ENCODE peak calls at places on chromosome 3, in five cellular contexts. One of them, this sample, is unnamed. For H3K27me3 and H3K4me1, the result is how much of the 10 kb centered on the place peaks cover.

GRCh38 chr3:33577173-33577572 is 137.0 kb upstream of the UBP1 start:
- ATAC-seq in GM12878: no peak
- ATAC-seq in K562: no peak
- ATAC-seq in upper lobe of left lung: no peak
- ATAC-seq in HepG2: peak
- ATAC-seq in this sample: no peak

GRCh38 chr3:187318819-187319616 is 27.5 kb upstream of the MASP1 start:
- ATAC-seq in GM12878: peak
- ATAC-seq in K562: peak
- ATAC-seq in upper lobe of left lung: peak
- ATAC-seq in HepG2: peak
- ATAC-seq in this sample: peak

GRCh38 chr3:114408763-114409162 is 114.9 kb downstream of the TIGIT start:
- ATAC-seq in GM12878: no peak
- ATAC-seq in K562: no peak
- ATAC-seq in upper lobe of left lung: no peak
- ATAC-seq in HepG2: no peak
- ATAC-seq in this sample: no peak

GRCh38 chr3:59726279-59726678 is 676.5 kb upstream of the CFAP20DC start:
- ATAC-seq in GM12878: peak
- ATAC-seq in K562: no peak
- ATAC-seq in upper lobe of left lung: no peak
- ATAC-seq in HepG2: no peak
- ATAC-seq in this sample: no peak

GRCh38 chr3:165751654-165752053 is 85.6 kb downstream of the BCHE start:
- ATAC-seq in GM12878: peak
- ATAC-seq in K562: no peak
- ATAC-seq in upper lobe of left lung: no peak
- ATAC-seq in HepG2: no peak
- ATAC-seq in this sample: no peak

GRCh38 chr3:5298453-5298852 is 110.9 kb downstream of the EDEM1 start:
- ATAC-seq in GM12878: peak
- ATAC-seq in K562: no peak
- ATAC-seq in upper lobe of left lung: no peak
- ATAC-seq in HepG2: no peak
- ATAC-seq in this sample: no peak

GRCh38 chr3:141151439-141151838 is 80.2 kb upstream of the PXYLP1 start:
- ATAC-seq in GM12878: no peak
- ATAC-seq in K562: peak
- ATAC-seq in upper lobe of left lung: peak
- ATAC-seq in HepG2: no peak
- ATAC-seq in this sample: peak

GRCh38 chr3:78086150-78086549 is 1046.3 kb downstream of the ROBO2 start:
- ATAC-seq in GM12878: no peak
- ATAC-seq in K562: no peak
- ATAC-seq in upper lobe of left lung: no peak
- ATAC-seq in HepG2: no peak
- ATAC-seq in this sample: no peak

GRCh38 chr3:189488241-189488767 is 142.9 kb upstream of the TP63 start:
- ATAC-seq in GM12878: no peak
- ATAC-seq in K562: no peak
- ATAC-seq in upper lobe of left lung: no peak
- ATAC-seq in HepG2: no peak
- ATAC-seq in this sample: no peak

GRCh38 chr3:98877132-98877531 is 24.4 kb downstream of the DCBLD2 start:
- ATAC-seq in GM12878: peak
- ATAC-seq in K562: no peak
- ATAC-seq in upper lobe of left lung: no peak
- ATAC-seq in HepG2: no peak
- ATAC-seq in this sample: no peak

GRCh38 chr3:58190882-58191281 is 19.9 kb downstream of the DNASE1L3 start:
- ATAC-seq in GM12878: no peak
- ATAC-seq in K562: no peak
- ATAC-seq in upper lobe of left lung: no peak
- ATAC-seq in HepG2: peak
- ATAC-seq in this sample: no peak

GRCh38 chr3:153176197-153176596 is 14.2 kb downstream of the RAP2B start:
- ATAC-seq in GM12878: no peak
- ATAC-seq in K562: no peak
- ATAC-seq in upper lobe of left lung: no peak
- ATAC-seq in HepG2: no peak
- ATAC-seq in this sample: no peak

GRCh38 chr3:125351814-125352456 is 23.2 kb downstream of the ZNF148 start:
- ATAC-seq in GM12878: peak
- ATAC-seq in K562: peak
- ATAC-seq in upper lobe of left lung: no peak
- ATAC-seq in HepG2: no peak
- ATAC-seq in this sample: no peak

GRCh38 chr3:100002599-100003350 is 111.5 kb downstream of the FILIP1L start:
- ATAC-seq in GM12878: no peak
- ATAC-seq in K562: peak
- ATAC-seq in upper lobe of left lung: peak
- ATAC-seq in HepG2: peak
- ATAC-seq in this sample: peak

GRCh38 chr3:130480736-130481135 is 36.2 kb upstream of the COL6A6 start:
- ATAC-seq in GM12878: no peak
- ATAC-seq in K562: peak
- ATAC-seq in upper lobe of left lung: peak
- ATAC-seq in HepG2: no peak
- ATAC-seq in this sample: no peak

GRCh38 chr3:147089286-147089685 is 317.1 kb downstream of the ZIC4 start:
- ATAC-seq in GM12878: no peak
- ATAC-seq in K562: no peak
- ATAC-seq in upper lobe of left lung: no peak
- ATAC-seq in HepG2: no peak
- ATAC-seq in this sample: no peak

GRCh38 chr3:186209810-186210752 is 101.2 kb upstream of the ETV5 start:
- ATAC-seq in GM12878: peak
- ATAC-seq in K562: peak
- ATAC-seq in upper lobe of left lung: peak
- ATAC-seq in HepG2: peak
- ATAC-seq in this sample: peak

GRCh38 chr3:127990461-127990860 is 61.8 kb upstream of the SEC61A1 start:
- ATAC-seq in GM12878: no peak
- ATAC-seq in K562: no peak
- ATAC-seq in upper lobe of left lung: no peak
- ATAC-seq in HepG2: no peak
- ATAC-seq in this sample: no peak

GRCh38 chr3:179898024-179898423 is 138.7 kb downstream of the PEX5L start:
- ATAC-seq in GM12878: peak
- ATAC-seq in K562: peak
- ATAC-seq in upper lobe of left lung: no peak
- ATAC-seq in HepG2: no peak
- ATAC-seq in this sample: no peak

GRCh38 chr3:48130321-48130881 is 57.8 kb downstream of the CDC25A start:
- ATAC-seq in GM12878: no peak
- ATAC-seq in K562: peak
- ATAC-seq in upper lobe of left lung: peak
- ATAC-seq in HepG2: peak
- ATAC-seq in this sample: peak

GRCh38 chr3:122868322-122868721 is 73.5 kb downstream of the SLC49A4 start:
- ATAC-seq in GM12878: no peak
- ATAC-seq in K562: no peak
- ATAC-seq in upper lobe of left lung: no peak
- ATAC-seq in HepG2: no peak
- ATAC-seq in this sample: no peak
- TF ChIP-seq EP300 in GM12878: no peak
- TF ChIP-seq EP300 in K562: no peak
- TF ChIP-seq EP300 in upper lobe of left lung: no peak
- TF ChIP-seq EP300 in HepG2: no peak
- TF ChIP-seq EP300 in this sample: no peak

GRCh38 chr3:182284793-182285192 is 508.5 kb upstream of the ATP11B start:
- ATAC-seq in GM12878: no peak
- ATAC-seq in K562: no peak
- ATAC-seq in upper lobe of left lung: no peak
- ATAC-seq in HepG2: no peak
- ATAC-seq in this sample: no peak
- H3K27me3 ChIP-seq in GM12878: under half
- H3K27me3 ChIP-seq in K562: under half
- H3K27me3 ChIP-seq in upper lobe of left lung: under half
- H3K27me3 ChIP-seq in HepG2: under half
- H3K27me3 ChIP-seq in this sample: under half

GRCh38 chr3:69084326-69084667 is 440 bp upstream of the ARL6IP5 start:
- ATAC-seq in GM12878: no peak
- ATAC-seq in K562: no peak
- ATAC-seq in upper lobe of left lung: peak
- ATAC-seq in HepG2: peak
- ATAC-seq in this sample: peak
- H3K4me1 ChIP-seq in GM12878: under half
- H3K4me1 ChIP-seq in K562: under half
- H3K4me1 ChIP-seq in upper lobe of left lung: half or more
- H3K4me1 ChIP-seq in HepG2: half or more
- H3K4me1 ChIP-seq in this sample: under half

GRCh38 chr3:197811343-197811742 is 20.3 kb downstream of the LRCH3 start:
- ATAC-seq in GM12878: no peak
- ATAC-seq in K562: peak
- ATAC-seq in upper lobe of left lung: peak
- ATAC-seq in HepG2: no peak
- ATAC-seq in this sample: peak
- TF ChIP-seq EP300 in GM12878: no peak
- TF ChIP-seq EP300 in K562: no peak
- TF ChIP-seq EP300 in upper lobe of left lung: no peak
- TF ChIP-seq EP300 in HepG2: no peak
- TF ChIP-seq EP300 in this sample: no peak

GRCh38 chr3:172449468-172450149 is 1.4 kb upstream of the GHSR start:
- ATAC-seq in GM12878: no peak
- ATAC-seq in K562: peak
- ATAC-seq in upper lobe of left lung: peak
- ATAC-seq in HepG2: peak
- ATAC-seq in this sample: no peak
- H3K27me3 ChIP-seq in GM12878: under half
- H3K27me3 ChIP-seq in K562: under half
- H3K27me3 ChIP-seq in upper lobe of left lung: under half
- H3K27me3 ChIP-seq in HepG2: under half
- H3K27me3 ChIP-seq in this sample: half or more

This sample was measured in gastroesophageal sphincter.